ENCODE peak calls at places on chromosomes 3 and 15, in nine cellular contexts. Z is fibroblast of lung, G is brain microvascular endothelial cell, R is A673, P is breast epithelium, F is psoas muscle, A is H1, O is left lung, X is ascending aorta. I is an unnamed sample.

GRCh38 chr3:157097198-157097597 is 62.7 kb downstream of the CCNL1 start:
- DNase-seq in Z (no peak), G (no peak), R (no peak), P (no peak), F (no peak), A (no peak), O (no peak), X (no peak), I (no peak)

GRCh38 chr15:37133619-37134018 is 33.3 kb upstream of the MEIS2 start:
- DNase-seq in Z (peak), G (no peak), R (peak), P (no peak), F (no peak), A (no peak), O (no peak), X (no peak), I (no peak)

GRCh38 chr3:122793568-122794416 is at the start of gene HSPBAP1:
- DNase-seq in Z (peak), G (peak), R (peak), P (peak), F (peak), A (peak), O (peak), X (peak), I (no peak)

GRCh38 chr15:33131880-33132279 is 62.6 kb downstream of the FMN1 start:
- DNase-seq in Z (peak), G (peak), R (no peak), P (no peak), F (no peak), A (no peak), O (no peak), X (no peak), I (no peak)

GRCh38 chr15:66598095-66598815 is 32.5 kb upstream of the LCTL start:
- DNase-seq in Z (no peak), G (no peak), R (no peak), P (no peak), F (no peak), A (no peak), O (no peak), X (no peak), I (no peak)

GRCh38 chr3:128858167-128858566 is 21.3 kb upstream of the ACAD9 start:
- DNase-seq in Z (no peak), G (no peak), R (no peak), P (no peak), F (no peak), A (no peak), O (no peak), X (no peak), I (no peak)

GRCh38 chr3:99418709-99419108 is 219.7 kb upstream of the COL8A1 start:
- DNase-seq in Z (no peak), G (no peak), R (no peak), P (no peak), F (no peak), A (no peak), O (no peak), X (no peak), I (no peak)

GRCh38 chr3:150296123-150296750 is 111.9 kb upstream of the TSC22D2 start:
- DNase-seq in Z (no peak), G (no peak), R (peak), P (no peak), F (no peak), A (no peak), O (no peak), X (no peak), I (no peak)

GRCh38 chr3:9915252-9916141 is 1.4 kb upstream of the IL17RC start:
- DNase-seq in Z (peak), G (peak), R (peak), P (peak), F (peak), A (no peak), O (peak), X (peak), I (no peak)
- H3K27ac ChIP-seq in Z (peak), G (peak), R (peak), P (peak), F (peak), A (no peak), O (peak), X (peak), I (peak)

DNA sequence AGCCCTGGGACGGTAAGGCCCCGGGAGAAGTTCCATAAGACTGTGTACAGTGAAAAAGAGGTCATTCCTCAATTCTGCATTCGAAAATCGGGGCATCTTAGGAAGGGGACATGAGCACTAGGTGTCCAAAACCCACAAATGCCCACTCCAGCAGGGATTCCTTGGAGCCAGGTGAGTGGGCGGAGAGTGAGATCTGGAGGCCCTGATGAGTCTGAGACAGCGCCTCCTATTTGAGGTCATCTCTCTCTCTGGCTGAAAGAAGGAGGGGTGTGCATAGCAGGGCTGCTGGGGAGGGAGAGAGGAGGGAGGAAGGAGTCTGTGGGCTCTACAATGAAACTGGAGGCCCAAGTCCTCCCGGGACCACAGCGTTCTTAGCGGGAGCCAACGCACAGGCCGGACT is 38.1 kb upstream of the LACTB start:
- DNase-seq in Z (no peak), G (no peak), R (no peak), P (no peak), F (no peak), A (no peak), O (no peak), X (no peak), I (no peak)
- H3K27ac ChIP-seq in Z (no peak), G (no peak), R (no peak), P (no peak), F (no peak), A (no peak), O (no peak), X (no peak), I (no peak)

GRCh38 chr15:71224024-71224423 is 108.8 kb downstream of the THSD4 start:
- DNase-seq in Z (no peak), G (no peak), R (no peak), P (no peak), F (no peak), A (no peak), O (no peak), X (no peak), I (no peak)
- H3K27ac ChIP-seq in Z (no peak), G (no peak), R (no peak), P (no peak), F (no peak), A (no peak), O (no peak), X (no peak), I (no peak)

GRCh38 chr15:68983821-68984517 is 30.5 kb upstream of the NOX5 start:
- DNase-seq in Z (no peak), G (peak), R (no peak), P (no peak), F (no peak), A (no peak), O (no peak), X (no peak), I (no peak)

GRCh38 chr15:68987120-68987519 is 27.4 kb upstream of the NOX5 start:
- DNase-seq in Z (no peak), G (no peak), R (no peak), P (no peak), F (no peak), A (no peak), O (no peak), X (no peak), I (no peak)

GRCh38 chr15:68984589-68984988 is 29.9 kb upstream of the NOX5 start:
- DNase-seq in Z (no peak), G (no peak), R (no peak), P (no peak), F (no peak), A (no peak), O (no peak), X (no peak), I (no peak)

GRCh38 chr15:68985361-68985891 is 29.1 kb upstream of the NOX5 start:
- DNase-seq in Z (no peak), G (no peak), R (no peak), P (no peak), F (no peak), A (no peak), O (no peak), X (no peak), I (no peak)

DNA sequence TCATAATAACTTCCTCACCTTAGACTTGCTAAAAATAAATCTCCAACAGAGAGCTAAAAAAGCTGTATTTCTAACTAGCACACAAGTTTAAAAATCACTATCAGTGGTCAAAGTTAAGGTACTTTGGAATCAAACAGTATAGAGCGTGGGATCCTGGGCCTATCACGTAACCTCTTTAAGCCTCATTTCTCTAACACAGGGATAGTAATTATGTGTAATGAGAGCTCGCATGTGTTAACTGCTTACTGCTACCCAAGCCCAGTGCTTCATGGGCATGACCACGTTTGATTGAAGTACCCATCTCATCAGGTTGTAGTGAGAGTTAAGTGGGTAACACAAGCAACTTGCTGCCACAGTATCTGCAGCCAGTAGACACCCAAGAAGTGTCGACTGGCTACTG is 28.2 kb upstream of the NOX5 start:
- DNase-seq in Z (no peak), G (no peak), R (no peak), P (no peak), F (no peak), A (no peak), O (no peak), X (no peak), I (no peak)
- H3K27ac ChIP-seq in Z (no peak), G (no peak), R (no peak), P (no peak), F (no peak), A (no peak), O (no peak), X (no peak), I (no peak)

DNA sequence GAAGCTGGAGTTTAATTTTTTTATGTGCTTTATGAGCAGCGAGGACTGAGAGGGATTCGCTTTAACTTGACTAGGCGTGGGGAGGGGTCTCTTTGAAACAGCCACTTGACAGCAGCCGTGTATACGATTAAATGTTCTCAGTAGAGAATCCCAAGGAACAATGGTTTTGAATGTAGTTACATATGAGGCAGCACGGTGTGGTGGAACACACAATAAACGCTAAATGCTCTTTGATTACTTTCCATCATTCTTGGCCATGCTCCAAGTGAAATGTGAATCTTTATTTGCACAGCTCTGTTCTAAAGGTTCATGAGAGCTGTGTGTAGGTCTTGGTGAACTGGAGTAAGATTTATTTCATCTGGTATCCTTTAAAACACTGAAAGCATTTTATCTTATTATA is 251.4 kb upstream of the TGFBR2 start:
- DNase-seq in Z (peak), G (no peak), R (no peak), P (no peak), F (no peak), A (no peak), O (no peak), X (no peak), I (no peak)
- H3K27ac ChIP-seq in Z (no peak), G (no peak), R (no peak), P (no peak), F (no peak), A (no peak), O (no peak), X (peak), I (no peak)

DNA sequence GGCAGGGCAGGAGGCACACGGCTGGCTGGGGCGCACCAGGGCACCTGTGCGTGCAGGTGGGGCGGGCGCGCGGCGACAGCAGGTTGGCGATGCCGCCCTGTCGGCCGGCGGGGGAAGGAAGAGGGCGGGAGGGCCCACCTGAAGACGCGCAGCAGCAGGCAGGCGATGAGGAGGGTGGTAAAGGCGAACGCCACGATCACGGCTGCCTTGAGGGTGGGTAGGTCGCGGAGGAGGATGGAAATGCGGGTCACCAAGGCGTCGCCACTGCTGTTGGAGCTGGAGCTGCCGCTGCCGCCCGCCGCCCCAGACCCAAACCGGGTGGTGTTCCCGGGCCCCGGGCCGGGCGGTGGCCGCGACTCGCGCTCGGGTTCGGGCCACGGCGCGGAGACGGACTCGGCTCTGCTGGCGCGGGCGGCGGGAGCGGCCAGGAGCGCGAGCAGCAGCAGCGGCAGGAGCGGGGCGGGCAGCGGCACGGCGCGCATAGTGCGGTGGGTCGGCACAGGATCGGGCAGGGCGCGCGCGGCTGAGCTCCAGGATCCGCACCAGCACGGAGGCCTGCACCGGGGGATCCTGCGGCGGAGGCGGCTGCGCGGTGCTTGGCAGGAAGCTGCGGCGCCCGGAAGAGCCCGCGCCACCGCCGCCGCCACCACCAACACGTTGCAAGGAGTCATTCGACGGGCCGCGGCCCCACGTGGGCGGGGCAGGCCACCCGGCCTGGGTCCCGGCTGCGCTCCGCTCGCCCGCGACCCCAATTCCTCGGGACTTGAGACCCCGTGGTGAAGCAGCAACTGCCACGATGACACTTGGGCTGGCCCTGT is at the start of gene FAM174B:
- DNase-seq in Z (peak), G (no peak), R (peak), P (no peak), F (peak), A (no peak), O (peak), X (no peak), I (no peak)
- H3K27ac ChIP-seq in Z (no peak), G (no peak), R (no peak), P (peak), F (peak), A (no peak), O (peak), X (no peak), I (no peak)

GRCh38 chr3:73509812-73510211 is 114.9 kb downstream of the PDZRN3 start:
- DNase-seq in Z (peak), G (no peak), R (no peak), P (no peak), F (no peak), A (no peak), O (no peak), X (no peak), I (no peak)

GRCh38 chr3:73511555-73511954 is 113.2 kb downstream of the PDZRN3 start:
- DNase-seq in Z (no peak), G (no peak), R (no peak), P (no peak), F (no peak), A (no peak), O (no peak), X (no peak), I (peak)

GRCh38 chr3:73510298-73510697 is 114.4 kb downstream of the PDZRN3 start:
- DNase-seq in Z (no peak), G (no peak), R (no peak), P (no peak), F (no peak), A (no peak), O (no peak), X (no peak), I (no peak)

GRCh38 chr3:73512095-73512494 is 112.6 kb downstream of the PDZRN3 start:
- DNase-seq in Z (peak), G (no peak), R (no peak), P (no peak), F (no peak), A (no peak), O (no peak), X (no peak), I (no peak)

GRCh38 chr3:73510784-73511183 is 114.0 kb downstream of the PDZRN3 start:
- DNase-seq in Z (no peak), G (no peak), R (no peak), P (no peak), F (no peak), A (no peak), O (no peak), X (no peak), I (no peak)
- H3K27ac ChIP-seq in Z (no peak), G (no peak), R (no peak), P (no peak), F (peak), A (no peak), O (no peak), X (peak), I (no peak)

I was measured in caudate nucleus.